ENCODE peak calls at places on chromosome 20, in eight cellular contexts. K is left colon; L is NCI-H1694; V is astrocyte of the spinal cord; E is activated naive CD8-positive, alpha-beta T cell treated with anti-CD3 and anti-CD28 coated beads, Interleukin-2, amount 50 U/mL, for 24 hours; A is GM23248; I is transverse colon; O is H1. B is an unnamed sample.

GRCh38 chr20:41715525-41715924 is 97.3 kb upstream of the CHD6 start:
- DNase-seq in K (no peak), L (no peak), V (no peak), E (no peak), A (no peak), I (no peak), O (no peak), B (no peak)

GRCh38 chr20:42975974-42976373 is 213.7 kb downstream of the PTPRT start:
- DNase-seq in K (no peak), L (no peak), V (no peak), E (no peak), A (no peak), I (no peak), O (no peak), B (no peak)

GRCh38 chr20:62355527-62356142 is 11.5 kb downstream of the LAMA5 start:
- DNase-seq in K (no peak), L (no peak), V (peak), E (no peak), A (peak), I (no peak), O (no peak), B (no peak)

GRCh38 chr20:58603656-58604184 is 47.4 kb upstream of the STX16 start:
- DNase-seq in K (no peak), L (no peak), V (no peak), E (no peak), A (peak), I (no peak), O (no peak), B (no peak)

GRCh38 chr20:10876558-10876957 is 202.8 kb upstream of the JAG1 start:
- DNase-seq in K (no peak), L (no peak), V (no peak), E (no peak), A (peak), I (no peak), O (no peak), B (no peak)

GRCh38 chr20:25481918-25482253 is 74.4 kb downstream of the GINS1 start:
- DNase-seq in K (no peak), L (no peak), V (no peak), E (no peak), A (no peak), I (no peak), O (no peak), B (no peak)

GRCh38 chr20:44643596-44644383 is 7.7 kb downstream of the ADA start:
- DNase-seq in K (peak), L (no peak), V (peak), E (peak), A (peak), I (peak), O (peak), B (no peak)

GRCh38 chr20:45067558-45067957 is 33.4 kb downstream of the KCNS1 start:
- DNase-seq in K (no peak), L (no peak), V (no peak), E (no peak), A (peak), I (no peak), O (no peak), B (no peak)

GRCh38 chr20:36368400-36368799 is 62.3 kb downstream of the DLGAP4 start:
- DNase-seq in K (no peak), L (no peak), V (no peak), E (no peak), A (no peak), I (no peak), O (no peak), B (no peak)

GRCh38 chr20:38599410-38599882 is 2.2 kb upstream of the ARHGAP40 start:
- DNase-seq in K (no peak), L (no peak), V (no peak), E (no peak), A (no peak), I (no peak), O (no peak), B (no peak)

GRCh38 chr20:63978319-63979220 is 872 bp downstream of the SAMD10 start:
- DNase-seq in K (peak), L (no peak), V (peak), E (peak), A (peak), I (peak), O (peak), B (peak)

GRCh38 chr20:24942679-24943078 is 6.4 kb upstream of the CST7 start:
- DNase-seq in K (no peak), L (no peak), V (no peak), E (no peak), A (no peak), I (no peak), O (peak), B (no peak)

GRCh38 chr20:37526839-37527637 is 638 bp downstream of the BLCAP start:
- DNase-seq in K (peak), L (no peak), V (no peak), E (no peak), A (peak), I (peak), O (no peak), B (no peak)

B was measured in cerebellum.